ENCODE peak calls at places on chromosome 17, in nine cellular contexts. L is PC-3; T is tibial artery; R is fibroblast of lung; W is CD8-positive, alpha-beta memory T cell; J is neural progenitor cell; K is stomach; V is cardiac muscle cell; B is pancreas. Z is an unnamed sample.

GRCh38 chr17:80924111-80924806 is 67.4 kb upstream of the CHMP6 start:
- DNase-seq in K (no peak), V (no peak), W (no peak), B (no peak), J (no peak), L (no peak), R (no peak), T (no peak), Z (no peak)

GRCh38 chr17:57603978-57604377 is 141.1 kb downstream of the CCDC182 start:
- DNase-seq in V (no peak), T (no peak), L (no peak), W (peak), B (no peak), R (no peak), J (no peak), K (peak), Z (no peak)

GRCh38 chr17:42833771-42834422 is 700 bp downstream of the PSME3 start:
- DNase-seq in V (no peak), T (no peak), R (no peak), L (no peak), W (no peak), B (no peak), K (no peak), J (peak), Z (peak)

GRCh38 chr17:27984816-27985215 is 57.7 kb upstream of the NLK start:
- DNase-seq in R (no peak), V (no peak), W (no peak), B (no peak), J (no peak), K (no peak), L (no peak), T (no peak), Z (no peak)

GRCh38 chr17:27898096-27898495 is 4.9 kb upstream of the LYRM9 start:
- DNase-seq in T (no peak), K (no peak), W (no peak), V (no peak), B (no peak), R (no peak), L (no peak), J (no peak), Z (no peak)

GRCh38 chr17:74442670-74443515 is 11.0 kb downstream of the GPRC5C start:
- DNase-seq in B (peak), T (peak), K (peak), V (peak), L (peak), W (no peak), R (peak), J (peak), Z (peak)

GRCh38 chr17:45162022-45162687 is 480 bp downstream of the HEXIM2 start:
- DNase-seq in L (no peak), K (no peak), J (no peak), V (no peak), W (no peak), B (peak), R (no peak), T (no peak), Z (no peak)

GRCh38 chr17:4576729-4577322 is 7.5 kb upstream of the SMTNL2 start:
- DNase-seq in K (no peak), V (peak), L (no peak), T (no peak), J (peak), R (peak), W (no peak), B (no peak), Z (no peak)

GRCh38 chr17:66727634-66728570 is 107.0 kb upstream of the CACNG5 start:
- DNase-seq in J (peak), L (peak), K (peak), B (peak), V (peak), T (peak), W (no peak), R (peak), Z (no peak)

GRCh38 chr17:3565143-3565542 is 7.5 kb upstream of the TRPV3 start:
- DNase-seq in R (no peak), T (no peak), K (no peak), W (no peak), J (no peak), L (no peak), B (no peak), V (no peak), Z (no peak)

GRCh38 chr17:78412403-78412802 is 34.0 kb downstream of the PGS1 start:
- DNase-seq in W (no peak), B (no peak), L (peak), J (peak), K (no peak), V (peak), T (no peak), R (no peak), Z (no peak)

GRCh38 chr17:50916026-50916707 is 50.0 kb upstream of the TOB1 start:
- DNase-seq in L (peak), V (no peak), J (no peak), T (no peak), W (no peak), B (no peak), R (no peak), K (no peak), Z (no peak)

GRCh38 chr17:81285179-81285878 is 9.8 kb downstream of the SLC38A10 start:
- DNase-seq in V (no peak), J (peak), B (no peak), L (no peak), R (peak), T (peak), K (peak), W (peak), Z (peak)

GRCh38 chr17:74430706-74431567 is 951 bp upstream of the GPRC5C start:
- DNase-seq in T (peak), J (peak), V (peak), K (peak), L (peak), W (no peak), R (peak), B (peak), Z (peak)

GRCh38 chr17:5003214-5003867 is 5.6 kb downstream of the KIF1C start:
- DNase-seq in J (no peak), T (no peak), V (no peak), K (no peak), L (no peak), B (no peak), W (no peak), R (no peak), Z (no peak)

GRCh38 chr17:18261146-18261515 is 669 bp downstream of the MIEF2 start:
- DNase-seq in W (no peak), K (peak), T (peak), L (peak), V (peak), B (peak), R (peak), J (peak), Z (peak)

GRCh38 chr17:5873781-5874180 is 196.4 kb upstream of the WSCD1 start:
- DNase-seq in T (no peak), K (no peak), W (no peak), R (no peak), L (no peak), J (no peak), V (no peak), B (no peak), Z (no peak)

GRCh38 chr17:50268040-50268439 is 6.2 kb upstream of the TMEM92 start:
- DNase-seq in J (no peak), T (no peak), W (no peak), V (no peak), B (no peak), R (no peak), L (no peak), K (no peak), Z (no peak)

GRCh38 chr17:71726320-71726719 is 394.5 kb upstream of the SOX9 start:
- DNase-seq in L (no peak), W (no peak), K (no peak), J (no peak), T (no peak), V (no peak), B (peak), R (peak), Z (no peak)

GRCh38 chr17:57747221-57748017 is 2.3 kb upstream of the CCDC182 start:
- DNase-seq in B (peak), J (peak), R (peak), V (peak), T (no peak), K (peak), W (peak), L (peak), Z (no peak)

GRCh38 chr17:7884581-7885356 is 3.8 kb upstream of the CHD3 start:
- DNase-seq in V (peak), W (peak), T (no peak), K (peak), R (no peak), L (no peak), B (peak), J (peak), Z (peak)

GRCh38 chr17:17075037-17075755 is 32.9 kb downstream of the MPRIP start:
- DNase-seq in K (no peak), R (peak), J (no peak), T (peak), L (no peak), V (peak), B (no peak), W (no peak), Z (no peak)

DNA sequence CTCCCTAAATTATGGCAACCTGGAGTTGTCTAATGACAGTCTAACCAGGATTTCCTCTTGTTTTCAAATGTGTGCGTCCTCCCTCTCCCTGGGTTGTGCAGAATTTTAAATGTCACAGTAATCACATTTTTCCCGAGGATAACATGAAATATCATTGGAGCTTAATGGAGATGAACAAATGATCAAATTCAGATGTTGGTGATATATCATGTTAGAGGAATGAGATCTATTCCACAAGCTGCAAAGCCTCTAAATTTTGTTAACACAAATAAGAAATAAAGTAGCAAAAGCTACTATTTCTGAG is 86.9 kb upstream of the HLF start:
- DNase-seq in L (no peak), B (no peak), T (no peak), J (no peak), V (no peak), W (no peak), K (no peak), R (no peak), Z (no peak)
- H3K27ac ChIP-seq in L (no peak), B (no peak), T (no peak), J (no peak), V (no peak), W (no peak), K (no peak), R (no peak), Z (no peak)

GRCh38 chr17:40820228-40820838 is 2.1 kb downstream of the KRT10 start:
- DNase-seq in B (no peak), K (no peak), L (no peak), W (no peak), J (no peak), V (no peak), R (no peak), T (no peak), Z (no peak)
- H3K27ac ChIP-seq in B (no peak), K (no peak), L (no peak), W (peak), J (no peak), V (no peak), R (no peak), T (no peak), Z (no peak)

GRCh38 chr17:21359483-21359840 is 16.7 kb upstream of the KCNJ12 start:
- DNase-seq in V (no peak), T (no peak), W (no peak), K (no peak), R (no peak), L (no peak), J (no peak), B (no peak), Z (no peak)

GRCh38 chr17:21358682-21359482 is 17.3 kb upstream of the KCNJ12 start:
- DNase-seq in R (no peak), B (no peak), V (no peak), J (no peak), L (no peak), W (no peak), K (peak), T (no peak), Z (no peak)

GRCh38 chr17:21360048-21360447 is 16.1 kb upstream of the KCNJ12 start:
- DNase-seq in T (no peak), W (no peak), J (no peak), B (no peak), L (no peak), R (no peak), V (no peak), K (no peak), Z (no peak)

GRCh38 chr17:21362331-21362931 is 13.7 kb upstream of the KCNJ12 start:
- DNase-seq in T (no peak), L (no peak), V (no peak), J (no peak), W (no peak), B (no peak), R (no peak), K (no peak), Z (no peak)

DNA sequence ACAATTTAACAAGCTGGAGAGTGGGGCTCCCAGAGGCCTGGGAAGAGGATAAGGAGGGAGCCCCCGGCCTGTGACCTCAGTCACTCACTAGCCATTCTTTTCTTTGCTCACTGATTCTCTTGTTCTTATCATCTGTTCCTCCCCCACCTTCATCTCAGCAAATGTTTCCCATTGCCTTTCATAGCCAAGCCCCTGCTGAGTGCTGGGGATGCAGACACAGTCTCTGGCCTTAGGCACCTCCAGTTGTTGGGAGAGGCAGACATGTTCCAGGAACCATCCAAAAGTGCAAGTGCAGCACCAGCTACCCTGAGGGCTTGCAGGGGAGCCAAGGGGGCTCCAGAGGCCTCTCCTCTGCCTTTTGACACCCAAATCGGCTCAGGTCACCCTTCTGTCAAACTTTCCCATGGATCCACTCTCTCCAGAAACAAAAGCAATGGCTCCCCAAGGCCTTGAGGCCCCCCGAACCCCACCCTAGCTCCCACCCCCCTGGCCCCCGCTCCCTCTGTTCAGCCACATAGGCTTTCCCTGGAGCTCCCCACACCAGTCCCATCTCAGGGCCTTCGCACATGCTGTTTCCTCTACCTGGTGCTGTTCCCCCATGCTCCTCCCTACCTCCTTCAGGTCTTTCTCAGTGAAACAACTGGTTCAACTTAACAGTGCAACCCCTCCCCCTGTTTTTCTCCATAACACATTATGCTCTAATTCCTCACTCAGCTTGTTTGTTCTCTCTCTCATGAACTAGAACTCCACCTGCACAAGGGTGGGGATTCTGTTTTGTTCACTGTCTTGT is 14.9 kb upstream of the KCNJ12 start:
- DNase-seq in J (no peak), R (no peak), K (no peak), L (no peak), B (no peak), W (no peak), V (no peak), T (no peak), Z (no peak)
- H3K27ac ChIP-seq in J (no peak), R (no peak), K (no peak), L (no peak), B (no peak), W (no peak), V (no peak), T (no peak), Z (no peak)

GRCh38 chr17:9959377-9959981 is 54.4 kb upstream of the RCVRN start:
- DNase-seq in V (peak), J (peak), B (no peak), W (no peak), K (no peak), L (peak), R (peak), T (no peak), Z (no peak)
- H3K27ac ChIP-seq in V (no peak), J (no peak), B (no peak), W (no peak), K (no peak), L (no peak), R (no peak), T (no peak), Z (no peak)

DNA sequence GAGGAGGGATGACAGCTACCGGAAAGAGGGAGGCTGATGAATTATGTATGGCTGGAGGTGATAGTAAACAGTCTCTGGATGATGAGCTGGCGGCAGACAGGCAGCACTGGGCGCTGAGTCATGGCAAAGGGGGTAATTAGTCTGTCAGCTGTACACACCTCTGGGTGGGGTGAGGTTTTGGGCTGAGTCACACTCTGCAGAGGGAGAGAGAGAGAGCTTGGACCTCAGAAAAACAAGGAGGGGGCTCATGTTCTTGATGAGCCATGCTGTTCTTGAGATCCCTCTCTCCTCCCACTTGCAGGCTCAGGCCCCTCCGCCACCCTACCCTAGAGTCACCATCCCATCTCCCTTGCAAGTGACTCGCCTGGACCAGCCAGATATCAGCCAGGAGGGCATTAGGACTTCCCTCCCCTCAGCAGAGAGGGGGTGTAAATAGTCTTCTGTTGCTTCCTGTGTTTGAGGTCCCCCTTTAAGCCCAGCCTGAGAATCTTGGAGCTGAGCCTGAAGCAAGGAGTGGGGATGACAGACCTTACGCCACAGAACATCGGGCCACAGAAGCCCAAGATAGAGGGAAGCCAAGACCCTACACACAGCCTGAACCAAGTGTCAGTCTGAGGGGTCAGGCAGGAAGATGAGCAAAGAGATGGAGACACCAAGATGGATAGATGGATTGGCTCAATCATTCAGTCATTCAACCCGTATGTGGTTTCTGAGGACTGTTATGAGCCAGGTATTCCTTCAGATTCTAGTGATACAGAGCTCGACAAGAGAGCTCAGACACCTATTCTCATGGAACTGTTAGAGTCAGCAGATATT is 383.2 kb upstream of the CCL2 start:
- DNase-seq in V (no peak), B (no peak), L (peak), R (no peak), W (no peak), T (no peak), J (no peak), K (no peak), Z (no peak)
- H3K27ac ChIP-seq in V (no peak), B (no peak), L (no peak), R (no peak), W (peak), T (no peak), J (no peak), K (no peak), Z (no peak)

GRCh38 chr17:31494259-31495048 is 103.0 kb downstream of the RAB11FIP4 start:
- DNase-seq in K (peak), W (peak), B (no peak), L (no peak), J (no peak), R (no peak), T (no peak), V (no peak), Z (no peak)

GRCh38 chr17:31496601-31497000 is 105.1 kb downstream of the RAB11FIP4 start:
- DNase-seq in W (no peak), L (no peak), J (no peak), R (no peak), T (no peak), B (no peak), K (no peak), V (no peak), Z (no peak)

GRCh38 chr17:31495049-31495885 is 103.8 kb downstream of the RAB11FIP4 start:
- DNase-seq in B (peak), J (no peak), V (no peak), R (no peak), K (peak), L (peak), W (no peak), T (no peak), Z (no peak)

GRCh38 chr17:31497431-31497830 is 106.0 kb downstream of the RAB11FIP4 start:
- DNase-seq in L (no peak), K (no peak), T (no peak), V (no peak), R (no peak), W (no peak), J (no peak), B (no peak), Z (no peak)

DNA sequence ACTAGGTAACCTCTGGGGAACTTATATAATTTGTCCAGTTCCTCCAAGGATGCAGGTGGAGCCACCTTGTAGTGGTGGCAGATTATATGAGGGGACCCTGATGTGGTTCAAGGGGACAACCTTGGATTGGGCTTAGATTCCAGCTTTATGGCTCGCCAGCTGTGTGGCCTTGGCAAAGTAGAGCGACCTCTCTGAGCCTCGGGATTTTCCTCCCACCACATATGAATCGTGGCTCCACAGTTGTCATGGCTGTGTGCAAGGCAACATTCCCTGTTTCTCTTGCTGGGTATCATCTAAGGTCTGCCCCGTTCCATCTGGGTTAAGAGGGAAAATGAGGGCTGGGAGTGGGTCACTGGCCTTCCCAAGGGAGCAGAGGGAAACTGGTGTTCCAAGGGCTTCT is 104.6 kb downstream of the RAB11FIP4 start:
- DNase-seq in W (no peak), T (no peak), V (no peak), J (no peak), L (no peak), B (no peak), R (no peak), K (no peak), Z (no peak)
- H3K27ac ChIP-seq in W (no peak), T (no peak), V (no peak), J (no peak), L (no peak), B (no peak), R (no peak), K (no peak), Z (no peak)

GRCh38 chr17:9175700-9176467 is 154.6 kb downstream of the NTN1 start:
- DNase-seq in R (no peak), W (no peak), J (no peak), B (no peak), V (no peak), T (no peak), K (peak), L (no peak), Z (no peak)
- H3K27ac ChIP-seq in R (no peak), W (no peak), J (no peak), B (no peak), V (no peak), T (no peak), K (peak), L (no peak), Z (no peak)

GRCh38 chr17:76266244-76266938 is 1.2 kb downstream of the UBALD2 start:
- DNase-seq in T (peak), K (no peak), V (no peak), R (peak), B (no peak), W (no peak), J (no peak), L (no peak), Z (no peak)

GRCh38 chr17:76267051-76267576 is 2.0 kb downstream of the UBALD2 start:
- DNase-seq in V (no peak), K (no peak), L (no peak), W (no peak), T (no peak), R (no peak), B (no peak), J (no peak), Z (no peak)

GRCh38 chr17:76264425-76264754 is 758 bp upstream of the UBALD2 start:
- DNase-seq in L (no peak), W (no peak), K (no peak), R (no peak), V (no peak), B (no peak), J (no peak), T (no peak), Z (no peak)

GRCh38 chr17:76264755-76265623 is at the start of gene UBALD2:
- DNase-seq in T (peak), B (peak), V (peak), W (peak), R (peak), J (peak), K (peak), L (peak), Z (peak)

GRCh38 chr17:76265624-76266243 is 586 bp downstream of the UBALD2 start:
- DNase-seq in T (peak), B (peak), J (peak), K (peak), W (peak), R (peak), V (peak), L (peak), Z (peak)
- H3K27ac ChIP-seq in T (peak), B (peak), J (no peak), K (peak), W (peak), R (peak), V (peak), L (no peak), Z (peak)

Z was measured in coronary artery.